ENCODE peak calls at places on chromosomes 1 and 21, in four cellular contexts. Y is BE2C, N is HFF-Myc, I is A549. C is an unnamed sample.
A peak's percentile ranks its signal among the peaks of the same experiment; 100 is the strongest.

GRCh38 chr21:45852886-45853400 is 128.6 kb upstream of the COL6A1 start:
- DNase-seq in N (no peak), I (no peak), Y (no peak), C (no peak)

GRCh38 chr1:203638076-203638475 is 11.4 kb downstream of the ATP2B4 start:
- DNase-seq in N (no peak), I (no peak), Y (no peak), C (no peak)

GRCh38 chr1:157523774-157524501 is 28.4 kb downstream of the FCRL5 start:
- DNase-seq in N (no peak), Y (no peak), I (no peak), C (peak; percentile 75)

GRCh38 chr1:226711976-226712778 is 26.9 kb downstream of the ITPKB start:
- DNase-seq in I (no peak), N (no peak), Y (no peak), C (peak; percentile 75)

GRCh38 chr1:66266756-66267155 is 267.2 kb upstream of the SGIP1 start:
- DNase-seq in I (no peak), Y (no peak), N (no peak), C (no peak)

GRCh38 chr21:36692844-36693143 is 6.1 kb upstream of the SIM2 start:
- DNase-seq in I (no peak), N (no peak), Y (no peak), C (no peak)

GRCh38 chr1:244599937-244600350 is 53.0 kb upstream of the DESI2 start:
- DNase-seq in N (peak; percentile 62), I (peak; percentile 72), Y (no peak), C (peak; percentile 68)

GRCh38 chr1:2300004-2300771 is 72.1 kb downstream of the SKI start:
- DNase-seq in I (no peak), N (no peak), Y (no peak), C (peak; percentile 93)

GRCh38 chr1:183942933-183943693 is 94.4 kb downstream of the COLGALT2 start:
- DNase-seq in Y (no peak), N (peak; percentile 76), I (no peak), C (peak; percentile 54)

DNA sequence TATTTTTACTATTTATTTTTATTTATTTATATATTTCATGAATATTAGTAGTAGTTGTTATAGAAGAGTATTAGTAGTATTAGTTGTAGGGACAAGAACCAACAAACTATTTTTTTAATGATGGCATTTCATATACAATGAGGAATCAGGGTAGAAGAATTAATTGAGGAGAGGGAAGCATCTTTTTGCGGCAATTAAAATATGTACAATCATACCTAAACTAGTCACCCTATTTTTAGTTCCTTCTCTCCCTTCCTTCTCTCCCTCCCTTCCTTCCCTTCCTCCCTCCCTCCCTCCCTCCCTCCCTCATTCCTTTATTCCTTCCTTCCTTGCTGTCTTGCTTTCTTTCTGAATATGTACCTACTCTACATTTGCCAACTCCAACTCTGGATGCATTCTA is 189.8 kb downstream of the GRIK1 start:
- DNase-seq in N (no peak), Y (no peak), I (no peak), C (no peak)
- TF ChIP-seq CTCF in N (no peak), Y (no peak), I (no peak), C (no peak)

DNA sequence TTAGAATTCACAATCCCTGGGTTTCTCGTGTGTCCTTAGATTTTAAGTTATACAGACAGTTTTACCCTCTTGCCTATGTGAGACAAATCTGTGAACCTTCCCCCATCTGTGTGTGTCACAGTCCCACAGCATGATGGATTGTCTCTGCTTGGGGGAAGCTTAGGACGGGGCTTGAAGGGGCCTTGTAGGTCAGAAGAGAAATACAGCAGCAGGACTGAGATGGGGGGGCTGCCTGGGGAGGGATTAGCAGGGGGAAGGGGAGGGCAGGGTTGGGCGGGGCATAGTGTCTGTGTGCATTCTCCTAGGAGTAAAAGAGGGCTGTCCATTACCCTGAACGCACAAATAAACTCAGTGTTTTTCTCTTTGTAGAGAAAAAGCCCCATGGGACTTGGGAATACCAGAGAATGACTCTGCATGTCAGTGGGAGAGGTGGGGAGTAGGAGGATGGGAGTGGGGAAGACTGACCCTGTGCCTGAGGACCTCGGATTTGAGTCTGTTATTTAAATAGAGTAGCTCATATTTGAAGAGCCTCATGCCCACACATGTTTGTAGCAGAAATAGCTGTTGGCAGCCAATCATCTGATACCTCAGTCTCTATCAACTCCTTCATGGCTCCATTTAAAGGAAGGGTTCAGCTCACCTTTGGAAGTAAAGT is 16.4 kb downstream of the RNF220 start:
- DNase-seq in N (no peak), I (no peak), Y (no peak), C (no peak)
- H3K4me3 ChIP-seq in N (no peak overlapping the region), I (no peak overlapping the region), Y (no peak overlapping the region), C (no peak overlapping the region)

DNA sequence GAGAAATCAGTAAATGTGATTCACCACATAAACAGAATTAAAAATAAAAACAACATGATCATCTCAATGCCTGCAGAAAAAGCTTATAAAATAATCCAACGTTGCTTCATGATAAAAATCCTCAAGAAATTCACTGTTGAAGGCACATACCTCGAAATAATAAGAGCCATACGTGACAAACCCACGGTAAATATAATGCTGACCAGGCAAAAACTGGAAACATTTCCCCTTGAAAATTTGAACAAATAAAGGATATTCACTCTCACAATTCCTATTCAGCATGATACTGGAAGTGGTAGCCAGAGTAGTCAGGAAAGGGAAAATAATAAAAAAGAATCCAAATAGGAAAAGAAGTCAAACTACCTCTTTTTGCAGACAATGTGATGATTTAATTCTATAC is 148.8 kb downstream of the BRINP3 start:
- DNase-seq in N (no peak), I (no peak), Y (no peak), C (no peak)
- TF ChIP-seq CTCF in N (no peak), I (no peak), Y (no peak), C (no peak)

DNA sequence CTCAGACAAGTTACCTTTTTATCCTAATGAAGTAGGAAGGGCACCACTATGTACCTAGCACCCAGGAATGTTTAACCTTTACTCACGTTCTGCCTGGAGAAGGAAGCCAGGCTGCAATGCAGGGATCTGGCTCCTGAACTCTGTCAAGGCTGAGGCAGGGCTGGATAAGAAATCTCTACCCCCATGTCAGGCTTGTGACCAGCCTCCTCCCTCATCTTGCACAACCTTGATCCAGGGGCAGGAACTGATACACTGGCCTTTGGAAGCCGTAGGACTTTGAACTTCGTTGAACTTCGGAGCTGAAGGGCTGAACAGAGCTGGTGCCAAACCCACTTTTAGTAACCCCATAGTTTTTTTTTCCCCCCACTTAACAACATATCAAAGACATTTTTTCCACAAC is 8.0 kb upstream of the AKR1A1 start:
- DNase-seq in Y (no peak), N (no peak), I (no peak), C (no peak)
- H3K4me3 ChIP-seq in Y (no peak overlapping the region), N (no peak overlapping the region), I (no peak overlapping the region), C (no peak overlapping the region)

GRCh38 chr21:16305686-16306085 is 575.9 kb downstream of the USP25 start:
- DNase-seq in N (no peak), I (no peak), Y (no peak), C (no peak)
- TF ChIP-seq CTCF in N (no peak), I (no peak), Y (no peak), C (no peak)

GRCh38 chr1:205775015-205775716 is at the start of gene RAB29:
- DNase-seq in I (peak; percentile 74), N (peak; percentile 61), Y (peak; percentile 82), C (peak; percentile 90)
- H3K4me3 ChIP-seq in I (peak within 1 kb of the TSS; percentile 64), N (peak within 1 kb of the TSS; percentile 81), Y (peak within 1 kb of the TSS; percentile 86), C (peak within 1 kb of the TSS; percentile 78)

DNA sequence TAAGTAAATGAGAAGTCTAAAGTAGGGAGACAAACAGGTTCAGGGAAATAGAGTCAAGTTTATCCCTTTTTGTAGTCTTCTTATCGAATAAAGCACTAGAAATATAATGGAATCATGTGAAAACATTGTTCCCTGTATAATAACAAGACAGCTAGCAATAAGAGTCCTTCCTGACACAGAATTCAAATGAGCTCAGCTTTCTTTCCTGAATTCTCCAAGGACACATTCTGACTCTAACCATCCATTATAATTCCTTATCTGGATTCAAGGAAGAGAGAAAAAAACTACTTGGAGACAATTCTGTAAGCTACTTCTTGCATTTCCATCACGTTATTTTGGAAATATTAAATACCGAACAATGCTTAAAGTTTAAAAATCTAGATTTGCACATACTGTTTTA is 58.8 kb downstream of the ANKRD13C start:
- DNase-seq in Y (no peak), I (no peak), N (no peak), C (no peak)
- TF ChIP-seq CTCF in Y (no peak), I (no peak), N (no peak), C (no peak)

DNA sequence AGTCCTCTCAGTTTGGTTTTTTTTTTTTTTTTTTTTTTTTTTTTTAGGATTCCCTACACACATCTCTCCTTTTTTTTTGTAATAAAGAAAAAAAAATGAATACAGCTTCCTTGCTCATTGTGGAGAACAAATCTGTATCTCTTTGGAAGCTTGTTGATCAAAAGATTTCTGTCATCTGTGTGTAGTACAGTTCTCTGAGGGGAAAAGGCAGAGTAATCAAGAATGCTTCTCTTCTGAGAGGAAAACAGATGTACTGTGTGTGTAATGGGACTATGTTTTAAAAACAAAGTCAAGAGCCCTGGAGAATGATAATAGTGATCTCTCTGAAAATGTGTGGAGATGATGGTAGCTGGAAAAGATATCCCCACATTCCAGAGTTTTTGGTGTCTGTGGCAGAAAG is 16.5 kb upstream of the ROR1 start:
- DNase-seq in I (no peak), N (no peak), Y (no peak), C (no peak)
- H3K4me3 ChIP-seq in I (no peak overlapping the region), N (no peak overlapping the region), Y (no peak overlapping the region), C (no peak overlapping the region)

C was measured in GM12865.